ENCODE peak calls at places on chromosomes 5 and 9, in seven cellular contexts. X is A549, L is suprapubic skin, G is Peyer's patch, T is HepG2, N is heart left ventricle, J is gastrocnemius medialis. D is an unnamed sample. For H3K4me1, the result is how much of the 10 kb centered on the place peaks cover.

GRCh38 chr9:22055090-22055489 is 46.0 kb upstream of the CDKN2B start:
- DNase-seq in T (no peak), X (no peak), G (no peak), J (no peak), N (no peak), L (no peak), D (no peak)

GRCh38 chr5:173644700-173645436 is 28.4 kb upstream of the BOD1 start:
- DNase-seq in N (no peak), T (no peak), L (peak), J (no peak), X (no peak), G (peak), D (no peak)

GRCh38 chr9:130387905-130388304 is 56.9 kb upstream of the ASS1 start:
- DNase-seq in X (peak), N (no peak), G (no peak), L (no peak), T (no peak), J (no peak), D (no peak)

GRCh38 chr9:73167614-73168013 is 15.9 kb downstream of the ANXA1 start:
- DNase-seq in N (no peak), J (no peak), X (no peak), L (no peak), G (no peak), T (no peak), D (no peak)

GRCh38 chr5:78985407-78986223 is 505 bp upstream of the ARSB start:
- DNase-seq in J (peak), G (peak), T (peak), L (no peak), X (peak), N (peak), D (peak)

GRCh38 chr5:137071941-137072340 is 427.2 kb downstream of the SPOCK1 start:
- DNase-seq in N (no peak), L (no peak), T (no peak), X (no peak), G (no peak), J (no peak), D (no peak)

GRCh38 chr9:88641471-88642240 is 106.7 kb downstream of the NXNL2 start:
- DNase-seq in T (no peak), L (no peak), J (no peak), G (no peak), N (no peak), X (no peak), D (no peak)

GRCh38 chr5:39138892-39139291 is 64.7 kb upstream of the RICTOR start:
- DNase-seq in N (no peak), T (no peak), G (no peak), L (no peak), J (no peak), X (peak), D (no peak)

GRCh38 chr5:5473224-5473623 is 50.7 kb downstream of the ICE1 start:
- DNase-seq in T (no peak), G (no peak), X (no peak), N (no peak), J (no peak), L (no peak), D (no peak)

GRCh38 chr5:1874820-1875219 is 7.9 kb downstream of the IRX4 start:
- DNase-seq in T (no peak), X (no peak), N (no peak), J (no peak), L (no peak), G (no peak), D (no peak)

GRCh38 chr9:129834489-129835127 is 467 bp downstream of the C9orf78 start:
- DNase-seq in J (no peak), X (no peak), T (peak), G (peak), N (no peak), L (peak), D (peak)

GRCh38 chr5:74633710-74634109 is 6.8 kb downstream of the ENC1 start:
- DNase-seq in J (no peak), X (no peak), N (no peak), T (no peak), G (no peak), L (no peak), D (no peak)

GRCh38 chr9:7336356-7337075 is 463.1 kb downstream of the DMAC1 start:
- DNase-seq in N (no peak), G (no peak), X (peak), L (no peak), T (no peak), J (no peak), D (no peak)

GRCh38 chr9:6007770-6008168 is 7.7 kb downstream of the RANBP6 start:
- DNase-seq in T (peak), X (peak), L (peak), J (peak), G (peak), N (peak), D (peak)

DNA sequence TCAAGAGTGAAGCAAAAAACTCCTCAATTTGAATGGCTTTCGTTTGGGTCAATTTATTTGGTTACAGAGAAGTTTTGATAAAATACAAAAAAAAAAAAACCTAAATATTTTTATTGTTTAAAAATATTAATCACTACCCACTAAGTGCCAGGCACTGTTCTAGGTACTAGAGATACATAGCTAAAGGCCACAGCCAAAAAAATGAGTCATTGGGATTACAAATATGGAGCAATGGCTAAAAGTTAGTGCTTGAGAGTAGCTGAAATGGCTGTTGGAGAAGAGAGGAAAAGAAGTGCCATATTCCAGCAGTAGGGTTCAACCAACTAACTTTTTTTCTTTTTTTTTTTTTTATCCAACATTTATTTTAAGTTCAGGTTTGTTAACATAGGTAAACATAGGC is 130.1 kb upstream of the PTGER4 start:
- DNase-seq in L (no peak), X (no peak), G (no peak), T (no peak), N (no peak), J (no peak), D (no peak)
- TF ChIP-seq CTCF in L (no peak), X (no peak), G (no peak), T (no peak), N (no peak), J (no peak), D (no peak)

DNA sequence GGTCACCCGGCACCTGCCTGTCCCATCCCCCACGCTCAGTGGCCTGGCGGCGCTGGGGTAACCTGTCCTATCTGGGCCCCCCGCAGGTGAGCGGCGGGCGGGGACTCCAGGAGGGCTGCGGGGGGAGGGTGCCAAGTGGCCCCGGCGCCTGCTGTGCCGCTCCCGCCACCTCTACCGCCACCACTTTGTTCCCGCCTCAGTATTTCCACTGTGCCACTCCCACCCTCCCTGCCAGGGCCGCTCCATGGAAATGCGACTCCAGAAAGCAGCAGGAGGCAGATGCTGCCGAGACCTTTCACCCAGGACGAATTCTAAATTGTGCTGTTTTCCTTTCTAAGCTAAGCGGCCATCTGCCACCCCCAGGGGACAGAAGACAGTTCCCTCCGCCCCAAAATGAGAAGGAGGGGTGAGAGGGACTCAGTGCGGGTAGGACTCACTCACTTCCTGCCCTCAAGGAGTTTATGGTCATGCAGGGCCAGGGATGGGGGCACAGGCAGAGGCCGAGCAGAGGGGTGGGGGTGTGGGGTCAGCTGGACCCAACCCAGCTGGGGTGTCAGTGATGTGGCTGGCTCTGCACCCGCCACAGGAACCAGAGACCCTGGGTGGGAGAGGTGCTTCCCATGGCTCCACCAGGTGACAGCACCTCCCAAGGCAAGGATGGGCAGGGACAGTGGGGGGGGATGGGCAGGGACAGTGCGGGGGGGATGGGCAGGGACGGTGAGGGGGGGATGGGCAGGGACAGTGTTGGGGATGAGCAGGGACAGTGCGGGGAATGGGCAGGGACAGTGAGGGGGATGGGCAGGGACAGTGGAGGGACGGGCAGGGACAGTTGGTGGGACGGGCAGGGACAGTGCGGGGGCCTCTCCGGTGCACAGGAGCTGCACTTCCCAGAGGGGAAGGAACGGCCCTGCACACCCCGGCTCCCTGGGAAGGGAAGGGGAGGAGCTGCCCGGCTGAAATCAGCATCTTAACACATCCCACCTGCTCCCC is 17.8 kb downstream of the NOTCH1 start:
- DNase-seq in X (peak), N (no peak), J (no peak), G (no peak), T (no peak), L (no peak), D (peak)
- TF ChIP-seq POLR2A in X (no peak), N (no peak), J (no peak), G (no peak), T (no peak), L (no peak), D (peak)

GRCh38 chr5:13510616-13511015 is 433.9 kb downstream of the DNAH5 start:
- DNase-seq in X (no peak), T (peak), L (no peak), J (no peak), N (no peak), G (no peak), D (no peak)

GRCh38 chr5:13505326-13505725 is 439.2 kb downstream of the DNAH5 start:
- DNase-seq in J (no peak), X (no peak), L (no peak), T (no peak), G (no peak), N (no peak), D (no peak)

GRCh38 chr5:13511442-13511841 is 433.0 kb downstream of the DNAH5 start:
- DNase-seq in L (no peak), G (no peak), T (no peak), X (no peak), N (no peak), J (no peak), D (no peak)

GRCh38 chr5:13503017-13503416 is 441.5 kb downstream of the DNAH5 start:
- DNase-seq in X (no peak), G (no peak), L (no peak), J (no peak), T (no peak), N (no peak), D (no peak)

DNA sequence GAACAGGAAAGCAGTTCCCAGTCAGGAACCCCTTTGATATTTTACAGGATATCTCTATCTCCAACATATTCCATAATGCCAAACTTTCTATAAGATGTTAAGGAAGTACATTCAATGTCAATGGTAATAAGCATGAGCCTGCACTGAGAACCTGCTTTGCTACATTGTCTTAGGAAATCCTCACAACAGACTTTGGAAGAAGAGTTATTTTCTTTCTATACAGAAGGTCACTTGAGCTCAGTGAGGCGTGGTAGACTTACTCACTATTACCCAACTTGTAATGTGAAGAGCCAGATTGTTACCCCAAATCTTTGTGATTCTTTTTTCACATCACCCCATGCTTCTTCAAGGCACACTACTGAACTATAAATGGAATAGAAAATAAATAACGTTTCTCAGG is 435.9 kb downstream of the DNAH5 start:
- DNase-seq in G (no peak), T (no peak), N (no peak), X (no peak), L (no peak), J (no peak), D (no peak)
- H3K4me1 ChIP-seq in G (under half), T (under half), N (under half), X (under half), L (under half), J (under half), D (under half)

DNA sequence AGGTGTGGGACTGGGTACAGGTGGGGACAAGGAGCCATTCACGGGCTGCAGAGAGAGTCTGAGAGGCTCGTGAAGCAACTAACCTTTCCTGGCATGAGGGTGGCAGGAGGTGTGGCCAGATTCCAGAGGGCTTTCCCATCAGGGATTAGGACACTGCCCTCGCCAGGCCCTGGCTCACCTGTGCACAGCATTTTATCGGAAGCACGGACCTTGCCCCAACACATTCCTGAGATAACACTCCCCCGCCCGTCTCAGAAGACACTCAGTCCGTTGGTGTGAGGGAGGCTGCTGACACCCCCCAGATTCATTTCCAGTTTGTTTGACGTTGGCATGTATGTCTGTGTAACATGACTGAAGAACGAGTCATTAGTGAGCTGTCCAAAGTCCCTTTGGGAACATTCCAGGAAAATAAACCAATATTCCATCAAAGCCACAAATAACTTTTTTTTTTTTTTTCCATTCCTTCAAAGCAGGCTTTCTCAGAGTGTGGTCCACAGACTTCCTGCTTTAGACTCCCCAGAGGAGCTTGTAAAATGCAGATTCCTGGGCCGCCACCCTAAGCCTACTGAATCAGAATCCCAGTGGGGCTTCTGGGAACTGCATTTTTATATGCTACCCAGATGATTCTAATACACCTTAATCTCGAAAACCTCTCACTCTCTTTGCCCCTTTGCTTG is 23.4 kb downstream of the WWC1 start:
- DNase-seq in J (no peak), T (peak), L (no peak), N (no peak), G (peak), X (peak), D (peak)
- TF ChIP-seq CTCF in J (no peak), T (peak), L (no peak), N (no peak), G (peak), X (peak), D (no peak)

DNA sequence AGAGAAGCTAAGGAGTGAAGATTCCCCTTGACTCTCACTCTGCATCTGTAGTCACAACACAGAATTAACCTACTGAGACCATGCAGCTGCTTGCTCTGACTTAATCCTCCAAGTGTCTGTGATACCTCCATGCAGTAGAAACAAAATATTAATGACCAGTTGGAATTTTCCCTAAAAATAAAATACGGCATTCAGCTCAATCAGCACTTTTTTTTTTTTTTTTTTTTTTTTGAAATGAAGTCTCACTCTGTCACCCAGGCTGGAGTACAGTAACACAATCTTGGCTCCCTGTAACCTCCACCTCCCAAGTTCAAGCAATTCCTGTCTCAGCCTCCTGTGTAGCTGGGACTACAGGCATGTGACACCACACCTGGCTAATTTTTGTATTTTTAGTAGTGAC is 48.4 kb downstream of the WDR41 start:
- DNase-seq in G (no peak), L (no peak), J (no peak), N (no peak), T (no peak), X (no peak), D (no peak)
- TF ChIP-seq POLR2A in G (no peak), L (no peak), J (no peak), N (no peak), T (no peak), X (no peak), D (no peak)